ENCODE peak calls at places on chromosomes 11 and 22, in four cellular contexts. One of them, this sample, is unnamed.

GRCh38 chr22:42283288-42284229 is 13.1 kb upstream of the TCF20 start:
- DNase-seq in NCI-H510A: peak
- DNase-seq in mesothelial cell of epicardium: no peak
- DNase-seq in skeletal muscle cell: no peak
- DNase-seq in this sample: no peak

GRCh38 chr11:33319965-33320813 is 63.0 kb downstream of the HIPK3 start:
- DNase-seq in NCI-H510A: no peak
- DNase-seq in mesothelial cell of epicardium: no peak
- DNase-seq in skeletal muscle cell: no peak
- DNase-seq in this sample: no peak

GRCh38 chr22:33296941-33297340 is 238.8 kb upstream of the SYN3 start:
- DNase-seq in NCI-H510A: no peak
- DNase-seq in skeletal muscle cell: no peak
- DNase-seq in mesothelial cell of epicardium: no peak
- DNase-seq in this sample: no peak

GRCh38 chr22:38570841-38571364 is 920 bp upstream of the DMC1 start:
- DNase-seq in mesothelial cell of epicardium: no peak
- DNase-seq in skeletal muscle cell: no peak
- DNase-seq in NCI-H510A: no peak
- DNase-seq in this sample: no peak

GRCh38 chr22:25540912-25541660 is 23.4 kb upstream of the GRK3 start:
- DNase-seq in skeletal muscle cell: no peak
- DNase-seq in mesothelial cell of epicardium: no peak
- DNase-seq in NCI-H510A: no peak
- DNase-seq in this sample: no peak

GRCh38 chr11:120219935-120220746 is 9.3 kb downstream of the OAF start:
- DNase-seq in skeletal muscle cell: no peak
- DNase-seq in NCI-H510A: no peak
- DNase-seq in mesothelial cell of epicardium: no peak
- DNase-seq in this sample: no peak

GRCh38 chr22:23067691-23068090 is 2.6 kb upstream of the GNAZ start:
- DNase-seq in mesothelial cell of epicardium: no peak
- DNase-seq in NCI-H510A: no peak
- DNase-seq in skeletal muscle cell: no peak
- DNase-seq in this sample: no peak

GRCh38 chr11:37849731-37850130 is 1251.7 kb upstream of the RAG2 start:
- DNase-seq in NCI-H510A: no peak
- DNase-seq in mesothelial cell of epicardium: no peak
- DNase-seq in skeletal muscle cell: no peak
- DNase-seq in this sample: no peak

GRCh38 chr11:129418039-129418438 is 42.4 kb downstream of the BARX2 start:
- DNase-seq in skeletal muscle cell: no peak
- DNase-seq in NCI-H510A: no peak
- DNase-seq in mesothelial cell of epicardium: no peak
- DNase-seq in this sample: no peak

GRCh38 chr22:19873138-19873959 is 18.7 kb upstream of the GNB1L start:
- DNase-seq in mesothelial cell of epicardium: peak
- DNase-seq in skeletal muscle cell: no peak
- DNase-seq in NCI-H510A: no peak
- DNase-seq in this sample: no peak

GRCh38 chr11:7536102-7536501 is 22.3 kb downstream of the PPFIBP2 start:
- DNase-seq in mesothelial cell of epicardium: no peak
- DNase-seq in skeletal muscle cell: no peak
- DNase-seq in NCI-H510A: no peak
- DNase-seq in this sample: no peak

GRCh38 chr11:61142424-61142823 is 18.8 kb downstream of the VPS37C start:
- DNase-seq in NCI-H510A: no peak
- DNase-seq in mesothelial cell of epicardium: no peak
- DNase-seq in skeletal muscle cell: no peak
- DNase-seq in this sample: no peak

This sample was measured in NCI-H2107.